ENCODE peak calls at places on chromosomes 1 and 21, in seven cellular contexts. B, R, J, Z, I, Q and K are unnamed samples.

GRCh38 chr21:42539931-42540343 is 26.3 kb downstream of the SLC37A1 start:
- DNase-seq in B (peak), R (no peak), J (no peak), Z (no peak), I (no peak), Q (no peak), K (no peak)

GRCh38 chr1:205438213-205439158 is 16.6 kb upstream of the LEMD1 start:
- DNase-seq in B (peak), R (no peak), J (peak), Z (peak), I (peak), Q (no peak), K (peak)

GRCh38 chr1:220895412-220895946 is 16.2 kb downstream of the HLX start:
- DNase-seq in B (peak), R (no peak), J (no peak), Z (no peak), I (no peak), Q (no peak), K (no peak)

GRCh38 chr21:15826147-15826780 is 96.5 kb downstream of the USP25 start:
- DNase-seq in B (peak), R (no peak), J (peak), Z (peak), I (peak), Q (no peak), K (peak)

GRCh38 chr1:52814465-52814864 is 28.1 kb upstream of the ZYG11A start:
- DNase-seq in B (no peak), R (no peak), J (peak), Z (no peak), I (peak), Q (no peak), K (no peak)

GRCh38 chr1:93804412-93804811 is 74.6 kb downstream of the DNTTIP2 start:
- DNase-seq in B (no peak), R (no peak), J (peak), Z (peak), I (peak), Q (no peak), K (peak)

GRCh38 chr1:41902125-41902524 is 16.6 kb downstream of the HIVEP3 start:
- DNase-seq in B (peak), R (no peak), J (peak), Z (peak), I (peak), Q (no peak), K (peak)

GRCh38 chr1:31476891-31477846 is 64.2 kb downstream of the SERINC2 start:
- DNase-seq in B (peak), R (no peak), J (no peak), Z (no peak), I (peak), Q (no peak), K (peak)

GRCh38 chr1:166944186-166944967 is 31.0 kb downstream of the ILDR2 start:
- DNase-seq in B (no peak), R (no peak), J (no peak), Z (peak), I (no peak), Q (no peak), K (peak)

GRCh38 chr1:110425196-110425595 is 17.7 kb upstream of the LAMTOR5 start:
- DNase-seq in B (no peak), R (no peak), J (no peak), Z (no peak), I (no peak), Q (no peak), K (no peak)

GRCh38 chr1:27562021-27562420 is 41.9 kb downstream of the AHDC1 start:
- DNase-seq in B (no peak), R (no peak), J (no peak), Z (no peak), I (no peak), Q (no peak), K (no peak)

GRCh38 chr1:22111115-22111514 is 31.8 kb downstream of the WNT4 start:
- DNase-seq in B (no peak), R (no peak), J (no peak), Z (no peak), I (no peak), Q (peak), K (no peak)

GRCh38 chr1:207754942-207755689 is 3.3 kb downstream of the CD46 start:
- DNase-seq in B (no peak), R (no peak), J (no peak), Z (peak), I (peak), Q (no peak), K (no peak)

GRCh38 chr1:41639332-41639936 is 155.0 kb upstream of the EDN2 start:
- DNase-seq in B (no peak), R (no peak), J (peak), Z (peak), I (peak), Q (peak), K (no peak)

GRCh38 chr1:229410370-229410691 is 23.6 kb downstream of the ACTA1 start:
- DNase-seq in B (peak), R (no peak), J (no peak), Z (no peak), I (no peak), Q (no peak), K (no peak)

GRCh38 chr1:203663294-203663693 is 36.7 kb downstream of the ATP2B4 start:
- DNase-seq in B (no peak), R (no peak), J (peak), Z (peak), I (peak), Q (no peak), K (peak)

GRCh38 chr1:51564124-51564523 is 45.1 kb upstream of the EPS15 start:
- DNase-seq in B (no peak), R (no peak), J (peak), Z (peak), I (peak), Q (no peak), K (no peak)

GRCh38 chr1:88074661-88075060 is 609.4 kb upstream of the PKN2 start:
- DNase-seq in B (no peak), R (no peak), J (no peak), Z (no peak), I (no peak), Q (no peak), K (no peak)

GRCh38 chr1:161039154-161039545 is 386 bp upstream of the TSTD1 start:
- DNase-seq in B (no peak), R (no peak), J (no peak), Z (no peak), I (no peak), Q (no peak), K (no peak)

GRCh38 chr1:108000620-108001105 is 35.7 kb upstream of the VAV3 start:
- DNase-seq in B (no peak), R (no peak), J (peak), Z (peak), I (peak), Q (no peak), K (peak)